ENCODE peak calls at places on chromosomes 12 and 14, in four cellular contexts. Z is IMR-90, B is aorta, Y is left lung. W is an unnamed sample.
A peak's percentile ranks its signal among the peaks of the same experiment; 100 is the strongest.

GRCh38 chr12:45388545-45388944 is 172.7 kb downstream of the ANO6 start:
- DNase-seq in Z (peak; percentile 58), B (no peak), Y (no peak), W (no peak)

GRCh38 chr14:77302926-77303325 is 17.8 kb downstream of the POMT2 start:
- DNase-seq in Z (peak; percentile 77), B (no peak), Y (no peak), W (no peak)

GRCh38 chr14:91817566-91818325 is 49.6 kb downstream of the TC2N start:
- DNase-seq in Z (no peak), B (no peak), Y (no peak), W (no peak)

GRCh38 chr12:19801941-19802340 is 362.6 kb downstream of the AEBP2 start:
- DNase-seq in Z (no peak), B (no peak), Y (no peak), W (no peak)

GRCh38 chr12:102474438-102475064 is 5.8 kb downstream of the IGF1 start:
- DNase-seq in Z (peak; percentile 62), B (no peak), Y (no peak), W (no peak)

GRCh38 chr12:68622250-68622649 is 11.6 kb downstream of the RAP1B start:
- DNase-seq in Z (no peak), B (no peak), Y (no peak), W (no peak)

GRCh38 chr12:14454098-14454907 is 88.8 kb downstream of the ATF7IP start:
- DNase-seq in Z (peak; percentile 34), B (no peak), Y (no peak), W (no peak)

GRCh38 chr14:79661762-79662161 is 549.5 kb downstream of the DIO2 start:
- DNase-seq in Z (peak; percentile 56), B (no peak), Y (no peak), W (no peak)

GRCh38 chr14:55052259-55052930 is 948 bp downstream of the MAPK1IP1L start:
- DNase-seq in Z (peak; percentile 31), B (no peak), Y (no peak), W (no peak)

GRCh38 chr14:29911815-29912214 is 15.8 kb downstream of the PRKD1 start:
- DNase-seq in Z (no peak), B (no peak), Y (no peak), W (no peak)

GRCh38 chr12:57164966-57165365 is 17.5 kb upstream of the LRP1-AS start:
- DNase-seq in Z (peak; percentile 44), B (no peak), Y (no peak), W (no peak)

GRCh38 chr14:28758253-28758915 is 8.2 kb upstream of the FOXG1 start:
- DNase-seq in Z (no peak), B (no peak), Y (no peak), W (no peak)
- H3K27me3 ChIP-seq in Z (peaks cover 78% of the 10 kb centered on the region), B (peaks cover 8% of the 10 kb centered on the region), Y (peaks cover 100% of the 10 kb centered on the region), W (peaks cover 94% of the 10 kb centered on the region)

DNA sequence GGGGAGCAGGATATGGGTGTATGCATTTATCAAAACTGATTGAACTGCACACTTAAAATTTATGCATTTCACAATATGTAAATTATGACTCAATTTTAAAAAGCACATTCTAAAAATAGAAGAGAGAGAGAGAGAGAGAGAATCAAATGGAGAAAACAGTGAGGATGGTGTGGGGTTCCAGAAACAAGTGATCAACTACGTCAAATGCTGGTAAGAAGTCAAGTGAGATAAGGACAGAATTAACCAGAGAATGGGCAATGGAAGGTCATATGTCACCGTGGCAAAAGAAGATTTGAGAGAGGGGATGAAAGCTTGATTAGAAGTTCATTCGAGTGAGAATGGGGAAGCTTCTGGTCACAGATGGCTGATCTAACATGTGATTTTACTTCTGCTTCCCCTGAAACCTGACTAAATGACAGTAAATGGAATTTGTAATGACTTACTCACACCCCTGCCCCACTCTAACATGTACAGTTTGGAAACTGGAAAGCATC is 276.4 kb upstream of the AMIGO2 start:
- DNase-seq in Z (peak; percentile 36), B (no peak), Y (no peak), W (no peak)
- H3K4me3 ChIP-seq in Z (no peak overlapping the region), B (no peak overlapping the region), Y (no peak overlapping the region), W (no peak overlapping the region)

GRCh38 chr12:52581481-52581880 is 7.8 kb upstream of the KRT74 start:
- DNase-seq in Z (peak; percentile 10), B (no peak), Y (no peak), W (no peak)

GRCh38 chr12:52580496-52580895 is 6.9 kb upstream of the KRT74 start:
- DNase-seq in Z (no peak), B (no peak), Y (no peak), W (no peak)

GRCh38 chr12:52582489-52582888 is 8.8 kb upstream of the KRT74 start:
- DNase-seq in Z (no peak), B (no peak), Y (no peak), W (no peak)

GRCh38 chr12:52579468-52580450 is 6.1 kb upstream of the KRT74 start:
- DNase-seq in Z (no peak), B (no peak), Y (no peak), W (no peak)

GRCh38 chr12:52581066-52581465 is 7.4 kb upstream of the KRT74 start:
- DNase-seq in Z (no peak), B (no peak), Y (no peak), W (no peak)
- H3K27me3 ChIP-seq in Z (peaks cover 50% of the 10 kb centered on the region), B (no peaks in the 10 kb centered on the region), Y (peaks cover 32% of the 10 kb centered on the region), W (peaks cover 15% of the 10 kb centered on the region)

DNA sequence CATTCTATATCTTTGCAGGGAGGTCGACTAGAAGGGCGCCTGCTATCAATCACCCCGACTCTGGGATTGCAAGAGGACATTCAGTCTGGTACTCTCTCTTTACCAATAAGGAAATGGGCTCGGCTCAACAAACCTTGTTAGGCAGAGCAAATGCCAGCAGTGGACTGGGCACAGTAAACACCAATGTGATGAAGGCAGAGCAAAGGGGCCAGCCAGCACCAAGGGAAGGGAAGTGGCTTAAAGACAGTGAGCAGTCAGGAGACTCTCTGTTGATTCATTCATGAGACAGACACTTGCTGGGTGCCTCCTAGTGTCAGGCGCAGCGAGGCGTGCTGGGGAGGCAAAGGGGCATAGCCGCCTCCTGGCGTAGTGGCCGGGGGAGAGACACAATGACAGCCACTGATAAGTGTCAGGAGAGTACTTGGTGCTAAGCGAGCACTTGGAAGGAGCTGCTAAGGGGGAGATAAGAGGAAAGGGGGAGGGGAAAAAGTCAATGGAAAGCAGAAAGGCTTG is 34.1 kb downstream of the TMCC3 start:
- DNase-seq in Z (no peak), B (no peak), Y (peak; percentile 72), W (no peak)
- H3K4me3 ChIP-seq in Z (no peak overlapping the region), B (no peak overlapping the region), Y (no peak overlapping the region), W (peak overlapping the region; percentile 4)

DNA sequence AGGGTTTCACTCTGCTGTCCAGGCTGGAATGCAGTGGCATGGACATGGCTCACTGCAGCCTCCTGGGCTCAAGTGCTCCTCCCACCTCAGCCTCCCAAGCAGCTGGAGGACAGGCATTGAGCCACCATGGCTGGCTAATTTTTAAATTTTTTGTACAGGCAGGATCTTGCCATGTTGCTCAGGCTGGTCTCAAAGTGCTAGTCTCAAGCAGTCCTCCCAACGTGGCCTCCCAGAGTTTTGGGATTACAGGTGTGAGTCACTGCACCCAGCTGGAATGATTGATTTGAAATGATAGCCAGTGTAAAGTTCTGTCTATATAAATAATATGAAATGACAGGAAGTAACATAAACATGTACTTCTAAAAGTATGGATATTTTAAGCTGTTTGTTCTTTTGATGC is 172.7 kb downstream of the FUT8 start:
- DNase-seq in Z (no peak), B (no peak), Y (no peak), W (no peak)
- H3K27me3 ChIP-seq in Z (no peaks in the 10 kb centered on the region), B (no peaks in the 10 kb centered on the region), Y (no peaks in the 10 kb centered on the region), W (no peaks in the 10 kb centered on the region)

DNA sequence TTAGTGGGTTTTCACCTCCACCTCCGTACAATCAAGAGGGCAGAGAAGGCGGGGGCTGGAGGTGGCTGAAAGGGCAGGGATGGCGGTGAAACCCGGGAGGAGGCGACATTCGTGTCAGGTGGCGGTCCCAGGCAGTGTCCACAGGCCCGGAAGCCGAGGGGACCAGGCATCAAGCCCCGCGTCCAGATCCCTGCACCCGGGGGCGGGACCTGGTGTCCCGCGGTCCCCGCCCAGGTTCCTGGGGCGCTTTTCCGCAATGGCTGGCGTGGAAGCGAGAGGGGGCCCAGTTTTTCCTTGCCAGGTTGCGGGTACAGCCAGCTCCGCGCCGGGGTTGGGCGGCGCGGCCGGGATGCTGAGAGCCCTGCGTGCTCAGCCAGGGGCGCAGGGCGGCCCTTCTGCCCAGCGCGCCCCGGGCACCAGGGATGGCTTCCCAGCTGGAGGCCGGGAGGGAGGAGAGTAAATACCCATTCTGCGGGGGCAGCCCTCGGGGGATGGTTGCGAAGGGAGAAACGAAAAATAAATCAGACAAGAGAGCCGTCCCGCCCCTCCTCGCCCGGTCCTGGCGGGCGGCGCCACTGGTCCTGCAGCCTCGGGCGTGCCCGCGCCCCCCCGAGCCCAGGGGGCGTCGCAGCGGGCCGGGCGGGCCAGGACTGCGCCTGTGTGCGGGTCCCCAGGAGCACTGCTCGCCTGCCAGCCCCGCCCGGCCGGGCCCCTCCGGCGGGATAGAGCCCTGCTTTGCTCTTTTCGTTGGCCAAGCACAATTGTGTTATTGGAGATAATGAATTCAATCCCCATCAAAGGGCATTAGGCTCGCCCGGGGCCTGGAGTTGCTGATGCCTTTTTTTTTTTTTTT is 11.5 kb downstream of the FOXA1 start:
- DNase-seq in Z (no peak), B (no peak), Y (peak; percentile 81), W (peak; percentile 72)
- H3K4me3 ChIP-seq in Z (peak overlapping the region; percentile 10), B (no peak overlapping the region), Y (peak overlapping the region; percentile 24), W (peak overlapping the region; percentile 50)

GRCh38 chr14:59018978-59019377 is 169.5 kb upstream of the DAAM1 start:
- DNase-seq in Z (peak; percentile 4), B (no peak), Y (no peak), W (no peak)
- H3K27me3 ChIP-seq in Z (no peaks in the 10 kb centered on the region), B (no peaks in the 10 kb centered on the region), Y (no peaks in the 10 kb centered on the region), W (no peaks in the 10 kb centered on the region)

GRCh38 chr12:63154560-63154959 is 3.6 kb upstream of the AVPR1A start:
- DNase-seq in Z (no peak), B (no peak), Y (no peak), W (no peak)

GRCh38 chr12:63150255-63151060 is 543 bp downstream of the AVPR1A start:
- DNase-seq in Z (no peak), B (peak; percentile 41), Y (peak; percentile 78), W (peak; percentile 41)

GRCh38 chr12:63151061-63151897 is at the start of gene AVPR1A:
- DNase-seq in Z (no peak), B (peak; percentile 40), Y (peak; percentile 47), W (no peak)

GRCh38 chr12:63151898-63152700 is 1.1 kb upstream of the AVPR1A start:
- DNase-seq in Z (peak; percentile 24), B (peak; percentile 38), Y (peak; percentile 48), W (no peak)

DNA sequence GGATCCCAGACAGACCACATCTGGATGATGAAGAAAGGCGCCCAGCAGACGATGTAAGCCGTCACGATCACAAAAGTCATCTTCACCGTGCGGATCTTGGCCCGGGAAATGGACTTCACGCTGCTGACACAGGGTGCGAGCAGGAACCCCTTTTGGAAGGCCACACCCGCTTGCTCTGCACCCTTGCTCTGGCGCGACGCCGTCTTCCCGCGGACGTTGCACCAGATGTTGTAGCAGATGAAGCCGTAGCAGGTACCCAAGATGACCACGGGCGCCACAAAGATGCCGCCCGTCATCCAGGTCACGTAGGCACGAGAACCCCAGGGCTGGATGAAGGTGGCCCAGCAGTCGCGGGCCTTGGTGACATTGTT is 1.1 kb downstream of the AVPR1A start:
- DNase-seq in Z (no peak), B (peak; percentile 36), Y (no peak), W (no peak)
- H3K4me3 ChIP-seq in Z (no peak overlapping the region), B (no peak overlapping the region), Y (no peak overlapping the region), W (peak overlapping the region; percentile 48)

GRCh38 chr14:64701660-64702059 is 2.6 kb upstream of the PLEKHG3 start:
- DNase-seq in Z (no peak), B (no peak), Y (no peak), W (no peak)
- H3K27me3 ChIP-seq in Z (peaks cover 55% of the 10 kb centered on the region), B (no peaks in the 10 kb centered on the region), Y (peaks cover 61% of the 10 kb centered on the region), W (peaks cover 24% of the 10 kb centered on the region)